ENCODE peak calls at places on chromosomes 4 and X, in eight cellular contexts. J is activated T-cell treated with anti-CD3 and anti-CD28 coated beads, Interleukin-2, amount 50 U/mL, for 4 hours; Z is AML-193; W is A549; H is pons; U is cardiac muscle cell; X is right lobe of liver; O is fibroblast of lung. L is an unnamed sample.
A peak's percentile ranks its signal among the peaks of the same experiment; 100 is the strongest.

GRCh38 chr4:177322156-177322685 is 12.5 kb downstream of the NEIL3 start:
- DNase-seq in Z (no peak), O (peak; percentile 29), H (no peak), J (no peak), W (no peak), X (no peak), U (peak; percentile 41), L (no peak)

GRCh38 chr4:87896020-87896621 is 63.4 kb downstream of the MEPE start:
- DNase-seq in Z (peak; percentile 90), W (peak; percentile 14), X (no peak), H (peak; percentile 69), O (peak; percentile 93), J (no peak), U (peak; percentile 88), L (no peak)

GRCh38 chrX:106780664-106781377 is 21.7 kb upstream of the TBC1D8B start:
- DNase-seq in X (no peak), J (no peak), Z (no peak), H (no peak), W (no peak), O (no peak), U (no peak), L (no peak)

GRCh38 chr4:77819409-77819835 is 254 bp upstream of the CNOT6L start:
- DNase-seq in H (no peak), Z (no peak), J (peak; percentile 84), O (peak; percentile 17), U (peak; percentile 27), W (no peak), X (no peak), L (peak; percentile 94)

GRCh38 chrX:154730271-154730883 is 20.5 kb downstream of the GAB3 start:
- DNase-seq in U (peak; percentile 88), X (peak; percentile 73), W (no peak), O (peak; percentile 81), Z (no peak), H (no peak), J (no peak), L (peak; percentile 74)

GRCh38 chr4:165360041-165360782 is 18.6 kb upstream of the CPE start:
- DNase-seq in X (no peak), U (peak; percentile 79), H (no peak), Z (no peak), W (no peak), O (peak; percentile 70), J (no peak), L (no peak)

GRCh38 chr4:53012738-53013137 is 150.6 kb downstream of the RASL11B start:
- DNase-seq in W (no peak), Z (no peak), X (no peak), J (no peak), O (no peak), H (no peak), U (peak; percentile 65), L (no peak)

GRCh38 chr4:129384974-129385373 is 289.0 kb downstream of the C4orf33 start:
- DNase-seq in O (no peak), H (no peak), W (no peak), U (no peak), X (no peak), Z (no peak), J (no peak), L (no peak)

GRCh38 chrX:83845397-83845796 is 15.5 kb upstream of the CYLC1 start:
- DNase-seq in H (peak; percentile 34), O (peak; percentile 15), J (no peak), W (peak; percentile 2), Z (peak; percentile 42), X (no peak), U (peak; percentile 0), L (no peak)

GRCh38 chr4:56626963-56627362 is 54.1 kb downstream of the HOPX start:
- DNase-seq in U (no peak), H (no peak), J (no peak), W (no peak), Z (no peak), X (no peak), O (no peak), L (no peak)

GRCh38 chrX:34332336-34332735 is 200.2 kb upstream of the FAM47A start:
- DNase-seq in O (no peak), U (no peak), H (peak; percentile 1), J (no peak), Z (no peak), W (no peak), X (no peak), L (no peak)

GRCh38 chrX:130268500-130269170 is at the start of gene ZNF280C:
- DNase-seq in W (peak; percentile 89), H (peak; percentile 78), X (peak; percentile 88), U (peak; percentile 95), J (peak; percentile 89), O (peak; percentile 92), Z (peak; percentile 74), L (peak; percentile 95)

GRCh38 chr4:169963998-169964397 is 62.2 kb downstream of the MFAP3L start:
- DNase-seq in Z (no peak), H (no peak), O (peak; percentile 32), X (no peak), J (no peak), W (no peak), U (no peak), L (no peak)

GRCh38 chrX:14013074-14013473 is 16.6 kb downstream of the GEMIN8 start:
- DNase-seq in J (no peak), Z (no peak), U (no peak), O (no peak), X (no peak), W (no peak), H (peak; percentile 3), L (no peak)

L was measured in kidney.